ENCODE peak calls at places on chromosomes 13 and 19, in nine cellular contexts. N is DMS153, W is anterior cingulate cortex, S is fibroblast of lung, C is coronary artery, X is HCEC 1CT, J is GM19239, V is NT2/D1, Z is dorsolateral prefrontal cortex. B is an unnamed sample.

GRCh38 chr19:52453324-52454094 is at the start of gene ZNF578:
- DNase-seq in N (no peak), W (peak; percentile 53), S (peak; percentile 90), C (peak; percentile 76), X (peak; percentile 57), J (peak; percentile 16), V (peak; percentile 89), Z (peak; percentile 68), B (peak; percentile 58)

GRCh38 chr13:62629618-62630017 is 1214.0 kb upstream of the PCDH20 start:
- DNase-seq in N (no peak), W (no peak), S (no peak), C (no peak), X (no peak), J (no peak), V (no peak), Z (no peak), B (no peak)

GRCh38 chr13:62290542-62290941 is 874.9 kb upstream of the PCDH20 start:
- DNase-seq in N (no peak), W (no peak), S (no peak), C (no peak), X (no peak), J (no peak), V (no peak), Z (no peak), B (no peak)

GRCh38 chr13:73228546-73228945 is 169.7 kb downstream of the KLF5 start:
- DNase-seq in N (no peak), W (no peak), S (peak; percentile 36), C (no peak), X (peak; percentile 15), J (no peak), V (no peak), Z (no peak), B (peak; percentile 23)

GRCh38 chr13:44159633-44160279 is 213.9 kb upstream of the SERP2 start:
- DNase-seq in N (no peak), W (no peak), S (peak; percentile 51), C (no peak), X (no peak), J (no peak), V (no peak), Z (peak; percentile 57), B (no peak)

GRCh38 chr19:46634656-46635218 is 1.3 kb downstream of the GNG8 start:
- DNase-seq in N (no peak), W (no peak), S (no peak), C (no peak), X (no peak), J (no peak), V (no peak), Z (no peak), B (no peak)

GRCh38 chr19:32203161-32203560 is 142.2 kb upstream of the ZNF507 start:
- DNase-seq in N (no peak), W (no peak), S (no peak), C (no peak), X (no peak), J (no peak), V (no peak), Z (no peak), B (no peak)

GRCh38 chr13:90889906-90890305 is 457.6 kb upstream of the MIR17HG start:
- DNase-seq in N (no peak), W (no peak), S (no peak), C (no peak), X (no peak), J (no peak), V (no peak), Z (no peak), B (no peak)

GRCh38 chr19:15245370-15246197 is 13.3 kb upstream of the EPHX3 start:
- DNase-seq in N (no peak), W (no peak), S (no peak), C (no peak), X (no peak), J (no peak), V (no peak), Z (no peak), B (no peak)

GRCh38 chr19:41116261-41116660 is 2.0 kb downstream of the CYP2F1 start:
- DNase-seq in N (no peak), W (no peak), S (no peak), C (peak; percentile 40), X (no peak), J (no peak), V (no peak), Z (no peak), B (no peak)

GRCh38 chr13:67071918-67072598 is 158.1 kb downstream of the PCDH9 start:
- DNase-seq in N (no peak), W (no peak), S (no peak), C (no peak), X (no peak), J (no peak), V (no peak), Z (no peak), B (no peak)

GRCh38 chr19:46482645-46483044 is 11.3 kb upstream of the PNMA8A start:
- DNase-seq in N (no peak), W (no peak), S (peak; percentile 60), C (no peak), X (peak; percentile 40), J (no peak), V (no peak), Z (no peak), B (no peak)

GRCh38 chr19:40613669-40614594 is 12.8 kb downstream of the LTBP4 start:
- DNase-seq in N (peak; percentile 88), W (no peak), S (peak; percentile 89), C (peak; percentile 83), X (peak; percentile 88), J (peak; percentile 82), V (peak; percentile 62), Z (no peak), B (peak; percentile 81)

GRCh38 chr13:109419896-109420295 is 366.5 kb downstream of the IRS2 start:
- DNase-seq in N (no peak), W (no peak), S (no peak), C (no peak), X (no peak), J (no peak), V (no peak), Z (no peak), B (no peak)

B was measured in SK-MEL-5.